ENCODE peak calls at places on chromosomes 4 and X, in four cellular contexts. C is GM20000, H is progenitor cell of endocrine pancreas, B is H9. G is an unnamed sample.

GRCh38 chrX:38220024-38220935 is at the start of gene SRPX:
- DNase-seq in C (peak), B (peak), H (peak), G (peak)

GRCh38 chr4:147312376-147313046 is 168.4 kb upstream of the EDNRA start:
- DNase-seq in C (no peak), H (no peak), B (no peak), G (no peak)

GRCh38 chr4:46390353-46391058 is 578 bp upstream of the GABRA2 start:
- DNase-seq in B (peak), C (no peak), H (no peak), G (no peak)

GRCh38 chrX:38379088-38379487 is 26.7 kb downstream of the OTC start:
- DNase-seq in C (no peak), B (no peak), H (no peak), G (no peak)

GRCh38 chr4:102483120-102483519 is 18.0 kb upstream of the NFKB1 start:
- DNase-seq in C (no peak), H (no peak), B (no peak), G (no peak)

GRCh38 chr4:173990879-173991231 is 292.6 kb downstream of the FBXO8 start:
- DNase-seq in C (no peak), B (no peak), H (no peak), G (no peak)

GRCh38 chr4:114688063-114688462 is 89.5 kb downstream of the UGT8 start:
- DNase-seq in C (no peak), B (no peak), H (no peak), G (no peak)

GRCh38 chr4:113170115-113170817 is 120.8 kb downstream of the ANK2 start:
- DNase-seq in H (no peak), B (no peak), C (no peak), G (no peak)

GRCh38 chr4:124717101-124717500 is 4.6 kb upstream of the ANKRD50 start:
- DNase-seq in B (no peak), C (no peak), H (no peak), G (no peak)

GRCh38 chrX:153380691-153381090 is 20.5 kb downstream of the PNMA6E start:
- DNase-seq in C (no peak), H (no peak), B (no peak), G (no peak)

GRCh38 chr4:188109157-188109755 is at the start of gene TRIML2:
- DNase-seq in H (no peak), B (peak), C (no peak), G (no peak)

GRCh38 chr4:57074753-57075152 is 35.4 kb downstream of the IGFBP7 start:
- DNase-seq in B (no peak), H (no peak), C (no peak), G (no peak)

GRCh38 chrX:103535206-103535605 is 15.9 kb upstream of the RAB40A start:
- DNase-seq in H (no peak), C (no peak), B (no peak), G (no peak)

GRCh38 chr4:128675083-128675482 is 134.4 kb upstream of the JADE1 start:
- DNase-seq in C (peak), H (no peak), B (no peak), G (peak)

GRCh38 chr4:99722006-99722405 is 64.4 kb upstream of the C4orf54 start:
- DNase-seq in B (no peak), C (no peak), H (no peak), G (no peak)

GRCh38 chr4:82851902-82852750 is 38.8 kb downstream of the SEC31A start:
- DNase-seq in B (no peak), C (peak), H (no peak), G (no peak)

GRCh38 chr4:151921371-151921770 is 160.6 kb upstream of the GATB start:
- DNase-seq in C (no peak), H (no peak), B (no peak), G (no peak)

GRCh38 chr4:79241846-79242245 is 84.0 kb downstream of the NAA11 start:
- DNase-seq in B (no peak), H (no peak), C (no peak), G (no peak)

GRCh38 chr4:1768367-1769034 is 24.6 kb upstream of the FGFR3 start:
- DNase-seq in H (no peak), C (no peak), B (no peak), G (no peak)
- TF ChIP-seq CTCF in H (no peak), C (no peak), B (no peak), G (no peak)

DNA sequence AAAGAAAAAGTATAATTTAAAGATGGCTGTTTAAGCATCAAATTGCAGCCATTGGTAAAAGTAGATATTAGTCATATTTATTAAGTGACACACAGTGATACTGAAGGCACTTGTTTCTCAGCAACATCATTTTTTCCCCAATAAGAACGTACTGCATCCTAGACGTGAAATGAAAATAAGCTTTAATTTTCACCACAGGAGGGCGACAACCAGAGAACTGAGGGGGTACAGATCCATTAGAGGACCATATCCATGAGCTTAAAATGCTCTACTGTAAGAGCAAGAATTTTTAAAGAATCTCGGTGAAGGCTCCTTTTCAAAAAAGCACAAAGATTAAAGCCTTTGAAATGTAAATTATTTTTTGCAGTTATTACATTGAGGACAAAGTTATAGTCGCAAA is 33.4 kb downstream of the FRG1 start:
- DNase-seq in B (no peak), H (no peak), C (peak), G (no peak)
- TF ChIP-seq CTCF in B (peak), H (no peak), C (peak), G (peak)

GRCh38 chr4:74038161-74039064 is at the start of gene CXCL3:
- DNase-seq in B (peak), H (peak), C (peak), G (peak)
- TF ChIP-seq CTCF in B (peak), H (peak), C (no peak), G (no peak)

GRCh38 chrX:136708348-136708747 is 60.4 kb downstream of the CD40LG start:
- DNase-seq in C (no peak), H (no peak), B (no peak), G (peak)
- TF ChIP-seq CTCF in C (no peak), H (peak), B (peak), G (peak)

DNA sequence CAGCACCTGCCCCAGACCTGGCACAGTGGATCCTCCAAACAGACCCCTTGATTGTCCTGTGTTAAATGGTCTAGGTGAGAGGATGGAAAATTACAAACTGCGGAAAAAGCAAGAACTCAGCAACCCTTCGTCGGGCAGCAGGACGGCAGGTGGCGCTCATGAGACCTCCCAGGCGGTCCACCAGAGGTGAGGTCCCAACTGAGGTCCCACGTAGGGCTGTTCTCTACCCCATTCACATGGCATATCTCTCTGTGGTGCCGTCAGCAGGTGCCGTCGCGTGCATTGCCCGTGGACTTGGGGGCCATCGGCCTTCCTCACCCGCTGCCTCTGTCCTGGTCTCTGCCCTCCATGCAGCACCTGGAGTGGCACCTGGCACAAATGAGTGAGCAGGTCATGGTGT is 88.2 kb downstream of the CRMP1 start:
- DNase-seq in C (no peak), B (peak), H (no peak), G (no peak)
- TF ChIP-seq CTCF in C (no peak), B (peak), H (no peak), G (no peak)

GRCh38 chrX:1511829-1512228 is 25.2 kb downstream of the P2RY8 start:
- DNase-seq in C (no peak), B (no peak), H (no peak), G (no peak)

GRCh38 chrX:1519022-1519497 is 17.9 kb downstream of the P2RY8 start:
- DNase-seq in H (no peak), B (no peak), C (no peak), G (no peak)

GRCh38 chrX:1518512-1518911 is 18.5 kb downstream of the P2RY8 start:
- DNase-seq in B (no peak), H (no peak), C (no peak), G (no peak)

GRCh38 chrX:1520350-1520749 is 16.6 kb downstream of the P2RY8 start:
- DNase-seq in H (no peak), B (no peak), C (no peak), G (no peak)

GRCh38 chrX:1516596-1517104 is 20.3 kb downstream of the P2RY8 start:
- DNase-seq in C (no peak), B (no peak), H (no peak), G (no peak)
- TF ChIP-seq CTCF in C (no peak), B (no peak), H (no peak), G (no peak)

DNA sequence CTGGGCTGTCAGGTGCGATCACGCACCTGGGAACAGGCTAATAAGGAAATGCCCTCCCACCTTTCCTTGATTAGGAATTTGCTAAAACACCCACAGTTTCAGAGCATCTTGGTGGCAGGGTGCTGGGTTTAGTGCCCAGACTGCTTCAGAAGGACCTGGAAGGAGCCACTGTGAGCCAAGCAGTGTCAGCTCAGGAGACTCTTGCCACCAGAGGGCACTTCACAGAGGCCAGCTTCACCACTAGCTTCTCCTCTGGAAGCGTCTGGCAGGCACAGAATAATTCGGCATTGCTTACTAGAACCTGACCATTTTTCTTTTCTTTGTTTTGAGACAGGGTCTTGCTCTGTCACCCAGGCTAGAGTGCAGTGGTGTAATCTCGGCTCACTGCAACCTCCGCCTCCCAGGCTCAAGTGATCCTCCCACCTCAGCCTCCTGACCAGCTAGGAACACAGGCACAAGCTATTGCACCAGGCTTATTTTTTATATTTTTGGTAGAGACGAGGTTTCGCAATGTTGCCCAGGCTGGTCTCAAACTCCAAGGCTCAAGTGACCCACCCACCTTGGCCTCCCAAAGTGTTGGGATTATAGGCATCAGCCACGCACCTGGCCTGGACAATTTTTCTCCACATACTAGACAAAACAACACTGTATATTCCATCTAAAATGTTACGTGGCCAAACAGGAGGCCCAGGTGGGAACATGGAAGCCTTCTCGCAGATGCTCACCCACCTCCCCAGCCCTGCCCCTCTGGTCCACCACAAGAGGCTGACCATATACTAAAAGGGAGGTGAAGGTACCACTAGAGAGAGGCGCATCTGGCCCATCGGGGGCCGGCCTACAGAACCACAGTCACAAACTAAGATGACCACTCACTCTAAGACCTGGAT is 14.1 kb downstream of the NOP14 start:
- DNase-seq in H (no peak), B (peak), C (no peak), G (no peak)
- TF ChIP-seq CTCF in H (peak), B (peak), C (peak), G (peak)

DNA sequence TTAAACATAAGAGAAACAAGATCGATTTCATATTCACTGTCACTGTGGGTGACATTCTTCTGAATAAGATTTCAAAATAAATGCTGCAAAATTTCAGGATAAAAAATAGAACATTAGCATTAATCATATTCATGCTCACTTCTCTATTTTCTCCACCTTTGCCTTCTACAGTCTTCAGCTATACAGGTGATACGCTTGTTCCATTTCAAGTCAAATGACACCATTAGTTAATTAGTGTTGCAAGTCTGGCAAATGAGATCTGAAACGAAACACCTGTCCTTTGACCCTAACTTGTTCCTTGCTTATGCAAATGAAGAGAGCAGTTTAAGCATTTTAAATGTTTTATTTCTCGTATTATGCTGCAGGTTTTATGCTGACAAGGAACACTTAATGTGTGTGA is 667.5 kb upstream of the MAGEB2 start:
- DNase-seq in C (no peak), B (no peak), H (no peak), G (no peak)
- TF ChIP-seq CTCF in C (no peak), B (no peak), H (no peak), G (no peak)